ENCODE peak calls at places on chromosomes 12 and 14, in five cellular contexts. One of them, this sample, is unnamed.
A peak's percentile ranks its signal among the peaks of the same experiment; 100 is the strongest.

GRCh38 chr12:13084898-13085640 is 18.4 kb downstream of the GSG1 start:
- DNase-seq in mammary epithelial cell: peak; percentile 80
- DNase-seq in left ventricle myocardium inferior: no peak
- DNase-seq in A549: no peak
- DNase-seq in neural progenitor cell: no peak
- DNase-seq in this sample: no peak

GRCh38 chr14:86596024-86596423 is 1066.1 kb downstream of the FLRT2 start:
- DNase-seq in mammary epithelial cell: no peak
- DNase-seq in left ventricle myocardium inferior: no peak
- DNase-seq in A549: no peak
- DNase-seq in neural progenitor cell: no peak
- DNase-seq in this sample: no peak

GRCh38 chr12:124655317-124656213 is 88.2 kb upstream of the NCOR2 start:
- DNase-seq in mammary epithelial cell: no peak
- DNase-seq in left ventricle myocardium inferior: peak; percentile 86
- DNase-seq in A549: peak; percentile 45
- DNase-seq in neural progenitor cell: peak; percentile 44
- DNase-seq in this sample: peak; percentile 21

GRCh38 chr14:100424504-100425453 is 101.6 kb downstream of the SLC25A47 start:
- DNase-seq in mammary epithelial cell: no peak
- DNase-seq in left ventricle myocardium inferior: no peak
- DNase-seq in A549: no peak
- DNase-seq in neural progenitor cell: no peak
- DNase-seq in this sample: no peak

GRCh38 chr12:104499207-104499606 is 42.5 kb downstream of the CHST11 start:
- DNase-seq in mammary epithelial cell: no peak
- DNase-seq in left ventricle myocardium inferior: no peak
- DNase-seq in A549: no peak
- DNase-seq in neural progenitor cell: no peak
- DNase-seq in this sample: no peak

GRCh38 chr14:35159742-35160409 is 37.5 kb downstream of the PRORP start:
- DNase-seq in mammary epithelial cell: peak; percentile 98
- DNase-seq in left ventricle myocardium inferior: no peak
- DNase-seq in A549: peak; percentile 88
- DNase-seq in neural progenitor cell: no peak
- DNase-seq in this sample: peak; percentile 93

GRCh38 chr12:47219243-47219642 is 139.5 kb upstream of the AMIGO2 start:
- DNase-seq in mammary epithelial cell: peak; percentile 39
- DNase-seq in left ventricle myocardium inferior: no peak
- DNase-seq in A549: peak; percentile 91
- DNase-seq in neural progenitor cell: no peak
- DNase-seq in this sample: peak; percentile 38

GRCh38 chr14:101124860-101125259 is 221.3 kb upstream of the RTL1 start:
- DNase-seq in mammary epithelial cell: no peak
- DNase-seq in left ventricle myocardium inferior: no peak
- DNase-seq in A549: no peak
- DNase-seq in neural progenitor cell: no peak
- DNase-seq in this sample: no peak

GRCh38 chr12:120069278-120069677 is 47.3 kb downstream of the RAB35 start:
- DNase-seq in mammary epithelial cell: no peak
- DNase-seq in left ventricle myocardium inferior: no peak
- DNase-seq in A549: no peak
- DNase-seq in neural progenitor cell: no peak
- DNase-seq in this sample: no peak

GRCh38 chr12:58387199-58387598 is 445.8 kb downstream of the ATP23 start:
- DNase-seq in mammary epithelial cell: peak; percentile 81
- DNase-seq in left ventricle myocardium inferior: no peak
- DNase-seq in A549: no peak
- DNase-seq in neural progenitor cell: no peak
- DNase-seq in this sample: peak; percentile 25

GRCh38 chr12:112285600-112286401 is 96.4 kb downstream of the HECTD4 start:
- DNase-seq in mammary epithelial cell: no peak
- DNase-seq in left ventricle myocardium inferior: no peak
- DNase-seq in A549: no peak
- DNase-seq in neural progenitor cell: no peak
- DNase-seq in this sample: no peak

GRCh38 chr14:67487937-67488893 is at the start of gene TMEM229B:
- DNase-seq in mammary epithelial cell: no peak
- DNase-seq in left ventricle myocardium inferior: no peak
- DNase-seq in A549: no peak
- DNase-seq in neural progenitor cell: no peak
- DNase-seq in this sample: no peak

GRCh38 chr12:87931764-87932163 is 97.4 kb downstream of the C12orf50 start:
- DNase-seq in mammary epithelial cell: peak; percentile 30
- DNase-seq in left ventricle myocardium inferior: no peak
- DNase-seq in A549: peak; percentile 31
- DNase-seq in neural progenitor cell: no peak
- DNase-seq in this sample: no peak

GRCh38 chr14:67900188-67900587 is 80.6 kb downstream of the RAD51B start:
- DNase-seq in mammary epithelial cell: no peak
- DNase-seq in left ventricle myocardium inferior: no peak
- DNase-seq in A549: no peak
- DNase-seq in neural progenitor cell: no peak
- DNase-seq in this sample: no peak

GRCh38 chr12:122951979-122952892 is 14.0 kb downstream of the ABCB9 start:
- DNase-seq in mammary epithelial cell: peak; percentile 61
- DNase-seq in left ventricle myocardium inferior: peak; percentile 72
- DNase-seq in A549: peak; percentile 79
- DNase-seq in neural progenitor cell: peak; percentile 84
- DNase-seq in this sample: peak; percentile 72

GRCh38 chr12:22588817-22589216 is 36.2 kb upstream of the ETNK1 start:
- DNase-seq in mammary epithelial cell: peak; percentile 13
- DNase-seq in left ventricle myocardium inferior: no peak
- DNase-seq in A549: peak; percentile 87
- DNase-seq in neural progenitor cell: no peak
- DNase-seq in this sample: no peak

GRCh38 chr14:101369916-101370592 is 191.2 kb upstream of the DIO3 start:
- DNase-seq in mammary epithelial cell: no peak
- DNase-seq in left ventricle myocardium inferior: no peak
- DNase-seq in A549: no peak
- DNase-seq in neural progenitor cell: no peak
- DNase-seq in this sample: no peak

GRCh38 chr12:69534389-69534822 is 50.9 kb upstream of the CCT2 start:
- DNase-seq in mammary epithelial cell: peak; percentile 98
- DNase-seq in left ventricle myocardium inferior: no peak
- DNase-seq in A549: peak; percentile 71
- DNase-seq in neural progenitor cell: peak; percentile 61
- DNase-seq in this sample: peak; percentile 87

GRCh38 chr12:89228466-89228865 is 123.8 kb downstream of the DUSP6 start:
- DNase-seq in mammary epithelial cell: no peak
- DNase-seq in left ventricle myocardium inferior: no peak
- DNase-seq in A549: no peak
- DNase-seq in neural progenitor cell: no peak
- DNase-seq in this sample: no peak

GRCh38 chr12:98418357-98419075 is 96.9 kb upstream of the TMPO start:
- DNase-seq in mammary epithelial cell: peak; percentile 90
- DNase-seq in left ventricle myocardium inferior: peak; percentile 80
- DNase-seq in A549: peak; percentile 86
- DNase-seq in neural progenitor cell: peak; percentile 52
- DNase-seq in this sample: peak; percentile 91

GRCh38 chr12:51887476-51888315 is at the start of gene ANKRD33:
- DNase-seq in mammary epithelial cell: no peak
- DNase-seq in left ventricle myocardium inferior: no peak
- DNase-seq in A549: no peak
- DNase-seq in neural progenitor cell: peak; percentile 90
- DNase-seq in this sample: no peak

GRCh38 chr12:97503073-97503472 is 40.5 kb downstream of the RMST start:
- DNase-seq in mammary epithelial cell: no peak
- DNase-seq in left ventricle myocardium inferior: no peak
- DNase-seq in A549: no peak
- DNase-seq in neural progenitor cell: no peak
- DNase-seq in this sample: no peak

GRCh38 chr12:122437656-122438121 is 15.2 kb upstream of the CLIP1 start:
- DNase-seq in mammary epithelial cell: peak; percentile 74
- DNase-seq in left ventricle myocardium inferior: peak; percentile 51
- DNase-seq in A549: no peak
- DNase-seq in neural progenitor cell: no peak
- DNase-seq in this sample: peak; percentile 60

GRCh38 chr12:72264548-72265175 is 7.5 kb upstream of the TRHDE start:
- DNase-seq in mammary epithelial cell: no peak
- DNase-seq in left ventricle myocardium inferior: no peak
- DNase-seq in A549: peak; percentile 24
- DNase-seq in neural progenitor cell: peak; percentile 22
- DNase-seq in this sample: no peak

GRCh38 chr14:95289323-95290010 is 30.2 kb downstream of the CLMN start:
- DNase-seq in mammary epithelial cell: no peak
- DNase-seq in left ventricle myocardium inferior: no peak
- DNase-seq in A549: no peak
- DNase-seq in neural progenitor cell: no peak
- DNase-seq in this sample: no peak

DNA sequence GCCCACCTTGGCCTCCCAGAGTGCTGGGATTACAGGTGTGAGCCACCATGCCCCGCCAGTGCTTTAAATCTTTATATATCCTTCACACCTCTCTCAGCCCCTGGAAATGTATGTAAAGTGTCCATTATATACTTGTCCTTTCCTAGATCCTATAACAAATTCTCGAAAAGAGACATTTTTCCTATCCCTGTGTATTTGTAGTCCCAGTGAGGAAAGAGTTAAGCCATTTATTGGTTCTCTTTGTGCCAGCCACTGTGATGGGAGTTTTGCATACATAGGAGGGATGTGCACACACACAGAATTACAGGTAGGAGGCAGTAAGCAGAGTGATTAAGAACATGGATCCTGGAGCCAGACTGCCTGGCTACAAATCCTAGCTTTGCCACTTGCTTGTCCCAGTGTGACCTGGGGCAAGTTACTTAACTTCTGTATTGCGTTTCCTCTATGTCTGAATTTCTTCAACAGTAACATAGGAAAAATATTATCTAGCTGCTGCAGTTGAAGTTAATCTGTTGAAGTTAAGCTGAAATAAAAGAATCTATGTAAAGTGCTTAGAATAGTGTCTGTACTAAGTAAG is 2.1 kb upstream of the RABGGTA start:
- DNase-seq in mammary epithelial cell: peak; percentile 46
- DNase-seq in left ventricle myocardium inferior: no peak
- DNase-seq in A549: peak; percentile 43
- DNase-seq in neural progenitor cell: no peak
- DNase-seq in this sample: no peak
- TF ChIP-seq CTCF in mammary epithelial cell: peak; percentile 44
- TF ChIP-seq CTCF in left ventricle myocardium inferior: no peak
- TF ChIP-seq CTCF in A549: no peak
- TF ChIP-seq CTCF in neural progenitor cell: peak; percentile 6
- TF ChIP-seq CTCF in this sample: no peak

GRCh38 chr14:79278798-79279644 is 932.3 kb downstream of the DIO2 start:
- DNase-seq in mammary epithelial cell: peak; percentile 90
- DNase-seq in left ventricle myocardium inferior: peak; percentile 48
- DNase-seq in A549: peak; percentile 73
- DNase-seq in neural progenitor cell: peak; percentile 96
- DNase-seq in this sample: peak; percentile 77
- H3K27ac ChIP-seq in mammary epithelial cell: no peak overlapping the region
- H3K27ac ChIP-seq in left ventricle myocardium inferior: no peak overlapping the region
- H3K27ac ChIP-seq in A549: peak overlapping the region; percentile 80
- H3K27ac ChIP-seq in neural progenitor cell: no peak overlapping the region
- H3K27ac ChIP-seq in this sample: no peak overlapping the region

GRCh38 chr14:61475316-61475715 is 153.9 kb downstream of the PRKCH start:
- DNase-seq in mammary epithelial cell: peak; percentile 62
- DNase-seq in left ventricle myocardium inferior: no peak
- DNase-seq in A549: peak; percentile 80
- DNase-seq in neural progenitor cell: peak; percentile 86
- DNase-seq in this sample: peak; percentile 41
- TF ChIP-seq CTCF in mammary epithelial cell: peak; percentile 66
- TF ChIP-seq CTCF in left ventricle myocardium inferior: peak; percentile 73
- TF ChIP-seq CTCF in A549: peak; percentile 81
- TF ChIP-seq CTCF in neural progenitor cell: peak; percentile 89
- TF ChIP-seq CTCF in this sample: peak; percentile 60

GRCh38 chr14:94112513-94113060 is 2.1 kb downstream of the IFI27 start:
- DNase-seq in mammary epithelial cell: no peak
- DNase-seq in left ventricle myocardium inferior: no peak
- DNase-seq in A549: no peak
- DNase-seq in neural progenitor cell: no peak
- DNase-seq in this sample: no peak

GRCh38 chr14:94111276-94112095 is 950 bp downstream of the IFI27 start:
- DNase-seq in mammary epithelial cell: no peak
- DNase-seq in left ventricle myocardium inferior: no peak
- DNase-seq in A549: no peak
- DNase-seq in neural progenitor cell: no peak
- DNase-seq in this sample: no peak

GRCh38 chr14:94113073-94113472 is 2.5 kb downstream of the IFI27 start:
- DNase-seq in mammary epithelial cell: no peak
- DNase-seq in left ventricle myocardium inferior: no peak
- DNase-seq in A549: no peak
- DNase-seq in neural progenitor cell: no peak
- DNase-seq in this sample: no peak

GRCh38 chr14:94110552-94111181 is at the start of gene IFI27:
- DNase-seq in mammary epithelial cell: no peak
- DNase-seq in left ventricle myocardium inferior: peak; percentile 41
- DNase-seq in A549: no peak
- DNase-seq in neural progenitor cell: no peak
- DNase-seq in this sample: peak; percentile 73

DNA sequence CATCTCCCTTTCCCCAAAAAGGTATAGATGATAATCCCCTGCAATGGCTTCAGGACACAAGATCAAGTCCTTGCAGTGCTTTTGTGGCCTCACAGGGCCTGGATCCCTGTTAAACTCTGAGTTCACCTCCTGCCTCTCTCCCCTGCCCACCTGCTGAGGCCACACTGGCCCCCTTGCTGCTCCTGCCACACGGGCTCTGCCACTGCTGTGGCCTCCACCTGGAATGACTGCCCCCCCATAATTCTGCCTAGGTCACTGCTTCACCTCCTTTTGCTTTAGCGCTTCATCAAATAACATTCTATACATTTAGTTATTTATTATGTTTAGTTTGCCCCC is 653 bp upstream of the IFI27 start:
- DNase-seq in mammary epithelial cell: no peak
- DNase-seq in left ventricle myocardium inferior: no peak
- DNase-seq in A549: no peak
- DNase-seq in neural progenitor cell: no peak
- DNase-seq in this sample: no peak
- H3K27ac ChIP-seq in mammary epithelial cell: no peak overlapping the region
- H3K27ac ChIP-seq in left ventricle myocardium inferior: peak overlapping the region; percentile 89
- H3K27ac ChIP-seq in A549: no peak overlapping the region
- H3K27ac ChIP-seq in neural progenitor cell: no peak overlapping the region
- H3K27ac ChIP-seq in this sample: peak overlapping the region; percentile 30

GRCh38 chr12:132561784-132562156 is 48.6 kb downstream of the LRCOL1 start:
- DNase-seq in mammary epithelial cell: peak; percentile 12
- DNase-seq in left ventricle myocardium inferior: no peak
- DNase-seq in A549: peak; percentile 54
- DNase-seq in neural progenitor cell: peak; percentile 74
- DNase-seq in this sample: peak; percentile 39

GRCh38 chr12:132559652-132560420 is 50.5 kb downstream of the LRCOL1 start:
- DNase-seq in mammary epithelial cell: peak; percentile 40
- DNase-seq in left ventricle myocardium inferior: peak; percentile 38
- DNase-seq in A549: peak; percentile 53
- DNase-seq in neural progenitor cell: peak; percentile 88
- DNase-seq in this sample: peak; percentile 81

GRCh38 chr12:132560421-132560830 is 50.0 kb downstream of the LRCOL1 start:
- DNase-seq in mammary epithelial cell: peak; percentile 27
- DNase-seq in left ventricle myocardium inferior: no peak
- DNase-seq in A549: peak; percentile 39
- DNase-seq in neural progenitor cell: peak; percentile 70
- DNase-seq in this sample: peak; percentile 60

GRCh38 chr12:132562489-132563045 is 47.8 kb downstream of the LRCOL1 start:
- DNase-seq in mammary epithelial cell: no peak
- DNase-seq in left ventricle myocardium inferior: no peak
- DNase-seq in A549: no peak
- DNase-seq in neural progenitor cell: no peak
- DNase-seq in this sample: no peak

GRCh38 chr12:132560831-132561783 is 49.3 kb downstream of the LRCOL1 start:
- DNase-seq in mammary epithelial cell: peak; percentile 52
- DNase-seq in left ventricle myocardium inferior: peak; percentile 40
- DNase-seq in A549: peak; percentile 82
- DNase-seq in neural progenitor cell: peak; percentile 90
- DNase-seq in this sample: peak; percentile 80
- TF ChIP-seq CTCF in mammary epithelial cell: peak; percentile 44
- TF ChIP-seq CTCF in left ventricle myocardium inferior: peak; percentile 60
- TF ChIP-seq CTCF in A549: peak; percentile 79
- TF ChIP-seq CTCF in neural progenitor cell: peak; percentile 91
- TF ChIP-seq CTCF in this sample: peak; percentile 85

This sample was measured in RWPE1.